ENCODE peak calls at places on chromosomes 13 and 19, in four cellular contexts. P is bronchial epithelial cell, X is GM23248, U is GM06990. H is an unnamed sample.

GRCh38 chr13:44402902-44403719 is 29.5 kb downstream of the SERP2 start:
- DNase-seq in P (no peak), X (no peak), U (no peak), H (no peak)

GRCh38 chr19:57031156-57031555 is 88.6 kb upstream of the USP29 start:
- DNase-seq in P (no peak), X (no peak), U (no peak), H (no peak)

GRCh38 chr13:45362939-45363338 is 22.0 kb upstream of the TPT1 start:
- DNase-seq in P (no peak), X (no peak), U (no peak), H (no peak)

GRCh38 chr13:48624858-48625257 is 28.9 kb upstream of the CYSLTR2 start:
- DNase-seq in P (no peak), X (no peak), U (no peak), H (no peak)

GRCh38 chr13:21668665-21669599 is 1.9 kb upstream of the FGF9 start:
- DNase-seq in P (no peak), X (peak), U (no peak), H (peak)

GRCh38 chr13:31012285-31013024 is 80.0 kb downstream of the TEX26 start:
- DNase-seq in P (peak), X (peak), U (peak), H (peak)

GRCh38 chr13:75365724-75366173 is 116.2 kb downstream of the TBC1D4 start:
- DNase-seq in P (peak), X (peak), U (peak), H (peak)

GRCh38 chr13:91546865-91547264 is 148.4 kb downstream of the GPC5 start:
- DNase-seq in P (peak), X (no peak), U (no peak), H (no peak)

GRCh38 chr13:79237981-79238380 is 168.1 kb downstream of the RBM26 start:
- DNase-seq in P (peak), X (no peak), U (no peak), H (no peak)

GRCh38 chr13:44903596-44903995 is 85.7 kb downstream of the NUFIP1 start:
- DNase-seq in P (no peak), X (peak), U (no peak), H (no peak)

GRCh38 chr13:29465741-29466293 is 129.7 kb downstream of the SLC7A1 start:
- DNase-seq in P (peak), X (peak), U (no peak), H (no peak)

GRCh38 chr13:40164137-40164536 is 502.3 kb downstream of the FOXO1 start:
- DNase-seq in P (peak), X (peak), U (no peak), H (peak)

GRCh38 chr13:111313911-111314425 is 6.5 kb upstream of the TEX29 start:
- DNase-seq in P (no peak), X (no peak), U (no peak), H (no peak)

GRCh38 chr19:13788991-13789390 is 6.3 kb upstream of the ZSWIM4 start:
- DNase-seq in P (peak), X (peak), U (no peak), H (no peak)

GRCh38 chr19:47021536-47022139 is 2.0 kb downstream of the NPAS1 start:
- DNase-seq in P (no peak), X (peak), U (no peak), H (no peak)

GRCh38 chr19:44939668-44940067 is 2.4 kb upstream of the APOC4 start:
- DNase-seq in P (no peak), X (no peak), U (no peak), H (no peak)

GRCh38 chr19:4086336-4086953 is 19.7 kb upstream of the ZBTB7A start:
- DNase-seq in P (no peak), X (no peak), U (no peak), H (no peak)

GRCh38 chr19:58154287-58154678 is 3.7 kb upstream of the ZNF329 start:
- DNase-seq in P (peak), X (peak), U (peak), H (no peak)

GRCh38 chr19:11416346-11417052 is 2.6 kb downstream of the RGL3 start:
- DNase-seq in P (no peak), X (no peak), U (no peak), H (no peak)

GRCh38 chr13:51668580-51669195 is 84.4 kb downstream of the WDFY2 start:
- DNase-seq in P (no peak), X (no peak), U (no peak), H (no peak)
- H3K4me3 ChIP-seq in P (no peak), X (no peak), U (no peak), H (no peak)

GRCh38 chr13:97802213-97802612 is 151.3 kb upstream of the IPO5 start:
- DNase-seq in P (no peak), X (no peak), U (no peak), H (no peak)

GRCh38 chr13:97798171-97798821 is 155.2 kb upstream of the IPO5 start:
- DNase-seq in P (peak), X (peak), U (no peak), H (no peak)

GRCh38 chr13:97798836-97799235 is 154.6 kb upstream of the IPO5 start:
- DNase-seq in P (no peak), X (peak), U (no peak), H (no peak)

DNA sequence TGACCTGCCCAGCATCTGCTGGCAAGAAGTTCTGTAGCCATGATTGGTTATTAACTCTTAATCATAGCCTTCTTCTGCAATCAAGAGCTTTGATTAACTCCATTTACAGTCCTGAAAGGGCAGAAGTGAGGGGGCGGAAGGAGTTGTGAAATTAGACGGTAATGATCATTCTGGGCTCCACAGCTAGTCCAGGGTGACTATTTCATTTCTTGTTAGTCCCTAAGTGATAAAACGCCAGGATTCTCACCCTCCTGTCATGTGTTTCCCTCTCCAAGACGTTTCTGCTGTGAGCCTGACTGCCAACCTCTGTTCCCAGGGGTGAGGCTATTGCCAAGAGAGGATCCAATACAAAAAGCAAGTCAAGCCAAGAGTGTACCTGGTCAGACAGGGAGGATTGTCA is 155.9 kb upstream of the IPO5 start:
- DNase-seq in P (no peak), X (peak), U (no peak), H (no peak)
- H3K4me3 ChIP-seq in P (no peak), X (no peak), U (no peak), H (no peak)

DNA sequence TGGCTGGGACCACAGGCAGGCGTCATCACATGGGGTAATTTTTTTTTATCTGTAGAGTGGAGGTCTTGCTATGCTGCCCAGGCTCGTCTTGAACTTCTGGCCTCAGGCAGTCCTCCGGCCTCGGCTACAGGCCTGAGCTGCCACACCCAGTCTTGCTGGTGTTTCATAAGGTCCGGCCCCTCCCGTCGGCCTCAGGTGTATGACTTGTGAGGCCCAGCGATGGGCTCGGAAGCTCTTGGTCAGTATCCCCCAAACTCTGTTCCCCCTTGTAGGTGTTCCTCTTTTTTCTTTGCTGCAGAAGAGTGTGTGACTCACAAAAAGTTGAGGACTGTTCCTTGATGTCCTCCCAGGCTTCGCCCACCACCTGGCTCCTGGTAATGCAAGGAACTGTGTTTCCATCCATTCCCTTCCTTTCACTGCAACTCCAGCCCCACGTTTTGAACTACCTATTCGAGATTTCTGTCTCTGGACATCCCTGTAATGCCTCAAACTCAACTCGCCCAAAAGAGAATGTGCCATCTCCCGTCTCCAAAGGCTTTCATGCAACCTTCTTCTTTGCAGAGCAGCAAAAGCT is 5.0 kb downstream of the USF2 start:
- DNase-seq in P (no peak), X (no peak), U (no peak), H (no peak)
- H3K4me3 ChIP-seq in P (no peak), X (no peak), U (no peak), H (no peak)

GRCh38 chr13:66895780-66896179 is 334.4 kb downstream of the PCDH9 start:
- DNase-seq in P (no peak), X (no peak), U (no peak), H (no peak)
- H3K4me3 ChIP-seq in P (no peak), X (no peak), U (no peak), H (no peak)

GRCh38 chr13:25865391-25865790 is 186.4 kb downstream of the SHISA2 start:
- DNase-seq in P (no peak), X (no peak), U (no peak), H (no peak)
- H3K4me3 ChIP-seq in P (no peak), X (no peak), U (no peak), H (no peak)

GRCh38 chr19:51060973-51061372 is 3.9 kb downstream of the KLK13 start:
- DNase-seq in P (no peak), X (no peak), U (no peak), H (no peak)
- H3K4me3 ChIP-seq in P (no peak), X (no peak), U (no peak), H (no peak)

H was measured in SJSA1.